ENCODE peak calls at places on chromosomes 1 and 21, in six cellular contexts. One of them, this sample, is unnamed.

GRCh38 chr1:205827623-205828022 is 14.6 kb upstream of the SLC41A1 start:
- DNase-seq in GM19239: no peak
- DNase-seq in activated T-helper 1 cell treated with anti-CD3 and anti-CD28 coated beads, Interleukin-12 subunit alpha, Interleukin-12 subunit beta, Interleukin-2, Interleukin-4 antibody, amounts not matched to agents 30 ng/mL and 10 ng/mL and 1 ng/mL, durations not matched to agents 14 hours and 24 hours and 36 hours: no peak
- DNase-seq in heart left ventricle: no peak
- DNase-seq in iPS-NIHi11: peak
- DNase-seq in OCI-LY7: no peak
- DNase-seq in this sample: no peak

GRCh38 chr1:64601207-64601606 is 131.3 kb downstream of the CACHD1 start:
- DNase-seq in GM19239: no peak
- DNase-seq in activated T-helper 1 cell treated with anti-CD3 and anti-CD28 coated beads, Interleukin-12 subunit alpha, Interleukin-12 subunit beta, Interleukin-2, Interleukin-4 antibody, amounts not matched to agents 30 ng/mL and 10 ng/mL and 1 ng/mL, durations not matched to agents 14 hours and 24 hours and 36 hours: no peak
- DNase-seq in heart left ventricle: no peak
- DNase-seq in iPS-NIHi11: no peak
- DNase-seq in OCI-LY7: no peak
- DNase-seq in this sample: no peak

GRCh38 chr1:92990828-92991227 is 29.6 kb upstream of the DIPK1A start:
- DNase-seq in GM19239: no peak
- DNase-seq in activated T-helper 1 cell treated with anti-CD3 and anti-CD28 coated beads, Interleukin-12 subunit alpha, Interleukin-12 subunit beta, Interleukin-2, Interleukin-4 antibody, amounts not matched to agents 30 ng/mL and 10 ng/mL and 1 ng/mL, durations not matched to agents 14 hours and 24 hours and 36 hours: peak
- DNase-seq in heart left ventricle: no peak
- DNase-seq in iPS-NIHi11: no peak
- DNase-seq in OCI-LY7: peak
- DNase-seq in this sample: no peak

GRCh38 chr1:206066479-206067171 is 13.7 kb downstream of the RHEX start:
- DNase-seq in GM19239: peak
- DNase-seq in activated T-helper 1 cell treated with anti-CD3 and anti-CD28 coated beads, Interleukin-12 subunit alpha, Interleukin-12 subunit beta, Interleukin-2, Interleukin-4 antibody, amounts not matched to agents 30 ng/mL and 10 ng/mL and 1 ng/mL, durations not matched to agents 14 hours and 24 hours and 36 hours: no peak
- DNase-seq in heart left ventricle: no peak
- DNase-seq in iPS-NIHi11: no peak
- DNase-seq in OCI-LY7: peak
- DNase-seq in this sample: no peak

GRCh38 chr1:7539772-7540175 is 231.3 kb upstream of the VAMP3 start:
- DNase-seq in GM19239: no peak
- DNase-seq in activated T-helper 1 cell treated with anti-CD3 and anti-CD28 coated beads, Interleukin-12 subunit alpha, Interleukin-12 subunit beta, Interleukin-2, Interleukin-4 antibody, amounts not matched to agents 30 ng/mL and 10 ng/mL and 1 ng/mL, durations not matched to agents 14 hours and 24 hours and 36 hours: no peak
- DNase-seq in heart left ventricle: no peak
- DNase-seq in iPS-NIHi11: peak
- DNase-seq in OCI-LY7: no peak
- DNase-seq in this sample: no peak

GRCh38 chr21:43269461-43269860 is 100.7 kb downstream of the CRYAA start:
- DNase-seq in GM19239: peak
- DNase-seq in activated T-helper 1 cell treated with anti-CD3 and anti-CD28 coated beads, Interleukin-12 subunit alpha, Interleukin-12 subunit beta, Interleukin-2, Interleukin-4 antibody, amounts not matched to agents 30 ng/mL and 10 ng/mL and 1 ng/mL, durations not matched to agents 14 hours and 24 hours and 36 hours: no peak
- DNase-seq in heart left ventricle: no peak
- DNase-seq in iPS-NIHi11: peak
- DNase-seq in OCI-LY7: peak
- DNase-seq in this sample: no peak

GRCh38 chr1:34268311-34269042 is 91.8 kb downstream of the C1orf94 start:
- DNase-seq in GM19239: no peak
- DNase-seq in activated T-helper 1 cell treated with anti-CD3 and anti-CD28 coated beads, Interleukin-12 subunit alpha, Interleukin-12 subunit beta, Interleukin-2, Interleukin-4 antibody, amounts not matched to agents 30 ng/mL and 10 ng/mL and 1 ng/mL, durations not matched to agents 14 hours and 24 hours and 36 hours: no peak
- DNase-seq in heart left ventricle: no peak
- DNase-seq in iPS-NIHi11: no peak
- DNase-seq in OCI-LY7: no peak
- DNase-seq in this sample: peak

GRCh38 chr1:203034422-203035110 is 8.3 kb downstream of the PPFIA4 start:
- DNase-seq in GM19239: no peak
- DNase-seq in activated T-helper 1 cell treated with anti-CD3 and anti-CD28 coated beads, Interleukin-12 subunit alpha, Interleukin-12 subunit beta, Interleukin-2, Interleukin-4 antibody, amounts not matched to agents 30 ng/mL and 10 ng/mL and 1 ng/mL, durations not matched to agents 14 hours and 24 hours and 36 hours: no peak
- DNase-seq in heart left ventricle: no peak
- DNase-seq in iPS-NIHi11: peak
- DNase-seq in OCI-LY7: no peak
- DNase-seq in this sample: no peak

GRCh38 chr1:16281765-16282164 is 44.8 kb upstream of the CPLANE2 start:
- DNase-seq in GM19239: no peak
- DNase-seq in activated T-helper 1 cell treated with anti-CD3 and anti-CD28 coated beads, Interleukin-12 subunit alpha, Interleukin-12 subunit beta, Interleukin-2, Interleukin-4 antibody, amounts not matched to agents 30 ng/mL and 10 ng/mL and 1 ng/mL, durations not matched to agents 14 hours and 24 hours and 36 hours: no peak
- DNase-seq in heart left ventricle: no peak
- DNase-seq in iPS-NIHi11: no peak
- DNase-seq in OCI-LY7: no peak
- DNase-seq in this sample: no peak